ENCODE peak calls at places on chromosomes 1 and 21, in ten cellular contexts. One of them, this sample, is unnamed.

GRCh38 chr1:12454406-12455391 is 163.3 kb downstream of the DHRS3 start:
- DNase-seq in endothelial cell: no peak
- DNase-seq in fibroblast of lung: peak
- DNase-seq in sigmoid colon: peak
- DNase-seq in IMR-90: peak
- DNase-seq in neural progenitor cell: no peak
- DNase-seq in B cell: no peak
- DNase-seq in heart left ventricle: no peak
- DNase-seq in progenitor cell of endocrine pancreas: no peak
- DNase-seq in neural crest cell: no peak
- DNase-seq in this sample: no peak

GRCh38 chr1:236978740-236979139 is 25.5 kb downstream of the MT1HL1 start:
- DNase-seq in endothelial cell: no peak
- DNase-seq in fibroblast of lung: no peak
- DNase-seq in sigmoid colon: no peak
- DNase-seq in IMR-90: no peak
- DNase-seq in neural progenitor cell: no peak
- DNase-seq in B cell: no peak
- DNase-seq in heart left ventricle: no peak
- DNase-seq in progenitor cell of endocrine pancreas: no peak
- DNase-seq in neural crest cell: no peak
- DNase-seq in this sample: no peak

GRCh38 chr1:51924455-51924854 is 45.9 kb upstream of the NRDC start:
- DNase-seq in endothelial cell: no peak
- DNase-seq in fibroblast of lung: no peak
- DNase-seq in sigmoid colon: no peak
- DNase-seq in IMR-90: peak
- DNase-seq in neural progenitor cell: no peak
- DNase-seq in B cell: no peak
- DNase-seq in heart left ventricle: no peak
- DNase-seq in progenitor cell of endocrine pancreas: no peak
- DNase-seq in neural crest cell: no peak
- DNase-seq in this sample: peak

GRCh38 chr1:9265037-9265436 is 27.7 kb upstream of the SPSB1 start:
- DNase-seq in endothelial cell: no peak
- DNase-seq in fibroblast of lung: no peak
- DNase-seq in sigmoid colon: no peak
- DNase-seq in IMR-90: no peak
- DNase-seq in neural progenitor cell: no peak
- DNase-seq in B cell: no peak
- DNase-seq in heart left ventricle: no peak
- DNase-seq in progenitor cell of endocrine pancreas: no peak
- DNase-seq in neural crest cell: no peak
- DNase-seq in this sample: no peak

GRCh38 chr1:2529776-2530500 is at the start of gene HES5:
- DNase-seq in endothelial cell: no peak
- DNase-seq in fibroblast of lung: no peak
- DNase-seq in sigmoid colon: no peak
- DNase-seq in IMR-90: no peak
- DNase-seq in neural progenitor cell: peak
- DNase-seq in B cell: peak
- DNase-seq in heart left ventricle: peak
- DNase-seq in progenitor cell of endocrine pancreas: no peak
- DNase-seq in neural crest cell: peak
- DNase-seq in this sample: no peak

GRCh38 chr1:55951291-55951690 is 628.1 kb downstream of the PLPP3 start:
- DNase-seq in endothelial cell: no peak
- DNase-seq in fibroblast of lung: peak
- DNase-seq in sigmoid colon: no peak
- DNase-seq in IMR-90: no peak
- DNase-seq in neural progenitor cell: no peak
- DNase-seq in B cell: no peak
- DNase-seq in heart left ventricle: no peak
- DNase-seq in progenitor cell of endocrine pancreas: no peak
- DNase-seq in neural crest cell: no peak
- DNase-seq in this sample: no peak

GRCh38 chr1:210104103-210104502 is 128.5 kb upstream of the SERTAD4 start:
- DNase-seq in endothelial cell: no peak
- DNase-seq in fibroblast of lung: no peak
- DNase-seq in sigmoid colon: no peak
- DNase-seq in IMR-90: no peak
- DNase-seq in neural progenitor cell: no peak
- DNase-seq in B cell: no peak
- DNase-seq in heart left ventricle: no peak
- DNase-seq in progenitor cell of endocrine pancreas: no peak
- DNase-seq in neural crest cell: no peak
- DNase-seq in this sample: no peak

GRCh38 chr1:236451796-236452373 is 57.8 kb downstream of the EDARADD start:
- DNase-seq in endothelial cell: peak
- DNase-seq in fibroblast of lung: no peak
- DNase-seq in sigmoid colon: no peak
- DNase-seq in IMR-90: no peak
- DNase-seq in neural progenitor cell: peak
- DNase-seq in B cell: no peak
- DNase-seq in heart left ventricle: no peak
- DNase-seq in progenitor cell of endocrine pancreas: no peak
- DNase-seq in neural crest cell: no peak
- DNase-seq in this sample: peak

GRCh38 chr21:33007747-33008146 is 18.0 kb upstream of the OLIG2 start:
- DNase-seq in endothelial cell: no peak
- DNase-seq in fibroblast of lung: no peak
- DNase-seq in sigmoid colon: no peak
- DNase-seq in IMR-90: no peak
- DNase-seq in neural progenitor cell: no peak
- DNase-seq in B cell: no peak
- DNase-seq in heart left ventricle: no peak
- DNase-seq in progenitor cell of endocrine pancreas: no peak
- DNase-seq in neural crest cell: no peak
- DNase-seq in this sample: no peak

GRCh38 chr1:1144122-1144842 is 28.4 kb upstream of the C1orf159 start:
- DNase-seq in endothelial cell: no peak
- DNase-seq in fibroblast of lung: no peak
- DNase-seq in sigmoid colon: no peak
- DNase-seq in IMR-90: no peak
- DNase-seq in neural progenitor cell: peak
- DNase-seq in B cell: peak
- DNase-seq in heart left ventricle: no peak
- DNase-seq in progenitor cell of endocrine pancreas: no peak
- DNase-seq in neural crest cell: no peak
- DNase-seq in this sample: peak

GRCh38 chr1:226545806-226546596 is 2.6 kb upstream of the STUM start:
- DNase-seq in endothelial cell: no peak
- DNase-seq in fibroblast of lung: no peak
- DNase-seq in sigmoid colon: peak
- DNase-seq in IMR-90: no peak
- DNase-seq in neural progenitor cell: no peak
- DNase-seq in B cell: no peak
- DNase-seq in heart left ventricle: peak
- DNase-seq in progenitor cell of endocrine pancreas: no peak
- DNase-seq in neural crest cell: no peak
- DNase-seq in this sample: no peak
- TF ChIP-seq CTCF in endothelial cell: no peak
- TF ChIP-seq CTCF in fibroblast of lung: no peak
- TF ChIP-seq CTCF in sigmoid colon: no peak
- TF ChIP-seq CTCF in IMR-90: no peak
- TF ChIP-seq CTCF in neural progenitor cell: no peak
- TF ChIP-seq CTCF in B cell: no peak
- TF ChIP-seq CTCF in heart left ventricle: no peak
- TF ChIP-seq CTCF in progenitor cell of endocrine pancreas: no peak
- TF ChIP-seq CTCF in neural crest cell: no peak
- TF ChIP-seq CTCF in this sample: no peak

GRCh38 chr1:44919387-44919786 is 67.0 kb downstream of the EIF2B3 start:
- DNase-seq in endothelial cell: no peak
- DNase-seq in fibroblast of lung: no peak
- DNase-seq in sigmoid colon: no peak
- DNase-seq in IMR-90: no peak
- DNase-seq in neural progenitor cell: no peak
- DNase-seq in B cell: no peak
- DNase-seq in heart left ventricle: no peak
- DNase-seq in progenitor cell of endocrine pancreas: no peak
- DNase-seq in neural crest cell: no peak
- DNase-seq in this sample: no peak
- TF ChIP-seq CTCF in endothelial cell: no peak
- TF ChIP-seq CTCF in fibroblast of lung: no peak
- TF ChIP-seq CTCF in sigmoid colon: no peak
- TF ChIP-seq CTCF in IMR-90: no peak
- TF ChIP-seq CTCF in neural progenitor cell: no peak
- TF ChIP-seq CTCF in B cell: no peak
- TF ChIP-seq CTCF in heart left ventricle: no peak
- TF ChIP-seq CTCF in progenitor cell of endocrine pancreas: no peak
- TF ChIP-seq CTCF in neural crest cell: no peak
- TF ChIP-seq CTCF in this sample: no peak

GRCh38 chr1:91700771-91701493 is 185.0 kb downstream of the TGFBR3 start:
- DNase-seq in endothelial cell: no peak
- DNase-seq in fibroblast of lung: no peak
- DNase-seq in sigmoid colon: no peak
- DNase-seq in IMR-90: peak
- DNase-seq in neural progenitor cell: no peak
- DNase-seq in B cell: no peak
- DNase-seq in heart left ventricle: no peak
- DNase-seq in progenitor cell of endocrine pancreas: no peak
- DNase-seq in neural crest cell: no peak
- DNase-seq in this sample: no peak

GRCh38 chr1:91697322-91698260 is 188.4 kb downstream of the TGFBR3 start:
- DNase-seq in endothelial cell: no peak
- DNase-seq in fibroblast of lung: peak
- DNase-seq in sigmoid colon: no peak
- DNase-seq in IMR-90: peak
- DNase-seq in neural progenitor cell: no peak
- DNase-seq in B cell: no peak
- DNase-seq in heart left ventricle: no peak
- DNase-seq in progenitor cell of endocrine pancreas: no peak
- DNase-seq in neural crest cell: no peak
- DNase-seq in this sample: peak

GRCh38 chr1:91701494-91701869 is 184.5 kb downstream of the TGFBR3 start:
- DNase-seq in endothelial cell: no peak
- DNase-seq in fibroblast of lung: no peak
- DNase-seq in sigmoid colon: no peak
- DNase-seq in IMR-90: no peak
- DNase-seq in neural progenitor cell: no peak
- DNase-seq in B cell: no peak
- DNase-seq in heart left ventricle: no peak
- DNase-seq in progenitor cell of endocrine pancreas: no peak
- DNase-seq in neural crest cell: no peak
- DNase-seq in this sample: no peak

GRCh38 chr1:91699339-91699970 is 186.5 kb downstream of the TGFBR3 start:
- DNase-seq in endothelial cell: no peak
- DNase-seq in fibroblast of lung: peak
- DNase-seq in sigmoid colon: no peak
- DNase-seq in IMR-90: peak
- DNase-seq in neural progenitor cell: no peak
- DNase-seq in B cell: no peak
- DNase-seq in heart left ventricle: peak
- DNase-seq in progenitor cell of endocrine pancreas: no peak
- DNase-seq in neural crest cell: no peak
- DNase-seq in this sample: no peak

GRCh38 chr1:91700332-91700731 is 185.6 kb downstream of the TGFBR3 start:
- DNase-seq in endothelial cell: no peak
- DNase-seq in fibroblast of lung: peak
- DNase-seq in sigmoid colon: no peak
- DNase-seq in IMR-90: peak
- DNase-seq in neural progenitor cell: no peak
- DNase-seq in B cell: no peak
- DNase-seq in heart left ventricle: no peak
- DNase-seq in progenitor cell of endocrine pancreas: no peak
- DNase-seq in neural crest cell: no peak
- DNase-seq in this sample: no peak
- TF ChIP-seq CTCF in endothelial cell: no peak
- TF ChIP-seq CTCF in fibroblast of lung: peak
- TF ChIP-seq CTCF in sigmoid colon: no peak
- TF ChIP-seq CTCF in IMR-90: peak
- TF ChIP-seq CTCF in neural progenitor cell: peak
- TF ChIP-seq CTCF in B cell: no peak
- TF ChIP-seq CTCF in heart left ventricle: no peak
- TF ChIP-seq CTCF in progenitor cell of endocrine pancreas: no peak
- TF ChIP-seq CTCF in neural crest cell: peak
- TF ChIP-seq CTCF in this sample: no peak

GRCh38 chr1:248625166-248625565 is 9.7 kb downstream of the OR2T11 start:
- DNase-seq in endothelial cell: no peak
- DNase-seq in fibroblast of lung: no peak
- DNase-seq in sigmoid colon: no peak
- DNase-seq in IMR-90: no peak
- DNase-seq in neural progenitor cell: no peak
- DNase-seq in B cell: no peak
- DNase-seq in heart left ventricle: no peak
- DNase-seq in progenitor cell of endocrine pancreas: no peak
- DNase-seq in neural crest cell: no peak
- DNase-seq in this sample: no peak

GRCh38 chr1:248618878-248619277 is 16.0 kb downstream of the OR2T11 start:
- DNase-seq in endothelial cell: no peak
- DNase-seq in fibroblast of lung: peak
- DNase-seq in sigmoid colon: no peak
- DNase-seq in IMR-90: peak
- DNase-seq in neural progenitor cell: no peak
- DNase-seq in B cell: peak
- DNase-seq in heart left ventricle: peak
- DNase-seq in progenitor cell of endocrine pancreas: no peak
- DNase-seq in neural crest cell: no peak
- DNase-seq in this sample: peak

GRCh38 chr1:248618119-248618518 is 16.8 kb downstream of the OR2T11 start:
- DNase-seq in endothelial cell: no peak
- DNase-seq in fibroblast of lung: no peak
- DNase-seq in sigmoid colon: no peak
- DNase-seq in IMR-90: no peak
- DNase-seq in neural progenitor cell: no peak
- DNase-seq in B cell: no peak
- DNase-seq in heart left ventricle: no peak
- DNase-seq in progenitor cell of endocrine pancreas: no peak
- DNase-seq in neural crest cell: no peak
- DNase-seq in this sample: no peak

GRCh38 chr1:248625971-248626370 is 8.9 kb downstream of the OR2T11 start:
- DNase-seq in endothelial cell: no peak
- DNase-seq in fibroblast of lung: no peak
- DNase-seq in sigmoid colon: no peak
- DNase-seq in IMR-90: no peak
- DNase-seq in neural progenitor cell: no peak
- DNase-seq in B cell: no peak
- DNase-seq in heart left ventricle: no peak
- DNase-seq in progenitor cell of endocrine pancreas: no peak
- DNase-seq in neural crest cell: no peak
- DNase-seq in this sample: no peak

DNA sequence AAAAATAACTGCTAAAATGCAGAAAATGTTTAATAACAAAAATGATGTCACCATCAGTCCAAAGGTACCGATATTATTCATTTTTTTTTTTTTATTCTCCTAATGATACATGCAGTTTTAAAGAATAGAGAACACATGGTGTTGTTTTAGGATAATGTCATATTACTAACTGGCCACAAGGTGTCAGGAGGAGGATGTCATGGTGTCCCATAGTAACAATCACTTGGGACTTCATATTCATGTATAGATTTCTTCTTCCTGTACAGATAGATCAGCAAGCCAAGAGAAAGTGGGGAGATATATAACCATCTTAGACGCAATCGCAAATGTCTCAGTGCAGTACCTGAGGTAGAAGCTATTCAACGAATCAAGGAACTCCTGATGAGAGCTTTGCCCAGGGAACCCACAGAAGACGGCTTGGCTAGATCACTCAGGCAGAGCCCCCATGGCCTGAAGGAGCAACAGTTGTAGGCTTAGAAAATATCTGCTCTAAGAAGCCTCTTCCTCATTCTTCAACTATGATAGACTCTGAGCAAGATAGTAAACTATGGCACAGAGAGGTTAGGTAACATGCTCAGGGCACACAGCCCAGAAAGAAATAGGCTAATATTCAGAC is 12.3 kb downstream of the OR2T11 start:
- DNase-seq in endothelial cell: no peak
- DNase-seq in fibroblast of lung: peak
- DNase-seq in sigmoid colon: no peak
- DNase-seq in IMR-90: peak
- DNase-seq in neural progenitor cell: no peak
- DNase-seq in B cell: peak
- DNase-seq in heart left ventricle: no peak
- DNase-seq in progenitor cell of endocrine pancreas: no peak
- DNase-seq in neural crest cell: no peak
- DNase-seq in this sample: peak
- TF ChIP-seq CTCF in endothelial cell: peak
- TF ChIP-seq CTCF in fibroblast of lung: peak
- TF ChIP-seq CTCF in sigmoid colon: peak
- TF ChIP-seq CTCF in IMR-90: peak
- TF ChIP-seq CTCF in neural progenitor cell: peak
- TF ChIP-seq CTCF in B cell: peak
- TF ChIP-seq CTCF in heart left ventricle: peak
- TF ChIP-seq CTCF in progenitor cell of endocrine pancreas: no peak
- TF ChIP-seq CTCF in neural crest cell: peak
- TF ChIP-seq CTCF in this sample: peak